ENCODE peak calls at places on chromosomes 1 and 21, in ten cellular contexts. E is astrocyte of the spinal cord, O is choroid plexus epithelial cell, J is HFF-Myc, G is A549, T is cardiac fibroblast, K is mammary epithelial cell, A is upper lobe of right lung, M is WERI-Rb-1, V is bronchial epithelial cell. L is an unnamed sample.

GRCh38 chr1:71390518-71390917 is 309.7 kb upstream of the ZRANB2 start:
- DNase-seq in O (no peak), E (no peak), G (no peak), K (peak), M (no peak), J (no peak), V (no peak), A (no peak), T (no peak), L (no peak)

GRCh38 chr1:181986907-181987305 is 74.6 kb downstream of the ZNF648 start:
- DNase-seq in G (no peak), O (no peak), M (no peak), V (no peak), J (no peak), K (no peak), E (no peak), A (no peak), T (no peak), L (no peak)

GRCh38 chr1:19644422-19644760 is 280 bp downstream of the NBL1 start:
- DNase-seq in M (no peak), T (no peak), V (no peak), E (no peak), G (no peak), K (no peak), J (no peak), A (no peak), O (no peak), L (no peak)

GRCh38 chr1:184843732-184844495 is 89.3 kb upstream of the EDEM3 start:
- DNase-seq in E (no peak), A (no peak), M (no peak), J (no peak), K (no peak), T (no peak), V (no peak), O (no peak), G (no peak), L (peak)

GRCh38 chr1:207883104-207883651 is 27.7 kb downstream of the CD34 start:
- DNase-seq in V (no peak), G (no peak), J (no peak), K (no peak), A (no peak), O (no peak), M (peak), T (no peak), E (no peak), L (no peak)

GRCh38 chr1:224356685-224357625 is at the start of gene CNIH4:
- DNase-seq in E (peak), O (peak), A (peak), G (peak), K (peak), V (peak), M (peak), J (peak), T (peak), L (peak)

GRCh38 chr1:98903726-98904125 is 100.9 kb downstream of the PLPPR5 start:
- DNase-seq in V (no peak), A (no peak), T (no peak), K (no peak), E (peak), M (no peak), G (no peak), J (no peak), O (peak), L (no peak)

GRCh38 chr21:44887126-44887806 is 13.8 kb upstream of the PTTG1IP start:
- DNase-seq in K (no peak), V (no peak), E (no peak), G (no peak), A (no peak), O (no peak), M (no peak), T (no peak), J (no peak), L (no peak)

GRCh38 chr1:86741947-86742572 is 37.7 kb downstream of the SH3GLB1 start:
- DNase-seq in T (peak), O (peak), A (no peak), K (peak), M (no peak), J (no peak), V (peak), E (peak), G (peak), L (no peak)

GRCh38 chr1:224170748-224171478 is 12.1 kb upstream of the DEGS1 start:
- DNase-seq in T (peak), A (peak), M (no peak), J (no peak), K (peak), O (peak), E (peak), G (peak), V (peak), L (no peak)

GRCh38 chr1:67648582-67649326 is 36.2 kb upstream of the GADD45A start:
- DNase-seq in O (no peak), A (no peak), G (no peak), V (no peak), T (no peak), J (no peak), M (no peak), E (no peak), K (no peak), L (no peak)

GRCh38 chr21:45898781-45899180 is 82.8 kb upstream of the COL6A1 start:
- DNase-seq in V (no peak), J (no peak), T (no peak), O (no peak), G (no peak), A (no peak), M (no peak), K (no peak), E (no peak), L (no peak)

GRCh38 chr1:50427818-50428779 is 4.9 kb upstream of the DMRTA2 start:
- DNase-seq in E (no peak), A (no peak), M (no peak), K (no peak), G (no peak), T (no peak), J (no peak), V (no peak), O (no peak), L (no peak)

GRCh38 chr1:63928197-63929105 is 154.6 kb downstream of the ROR1 start:
- DNase-seq in O (no peak), E (no peak), V (no peak), T (no peak), K (no peak), A (no peak), M (no peak), J (no peak), G (no peak), L (no peak)

GRCh38 chr1:38858833-38859560 is 575 bp downstream of the RRAGC start:
- DNase-seq in J (no peak), A (peak), V (peak), O (peak), K (peak), E (peak), M (peak), T (peak), G (peak), L (peak)

GRCh38 chr1:20732071-20732587 is 374 bp downstream of the SH2D5 start:
- DNase-seq in V (peak), T (peak), O (peak), M (peak), J (no peak), A (peak), K (peak), E (peak), G (peak), L (no peak)

GRCh38 chr1:183956559-183957188 is 80.9 kb downstream of the COLGALT2 start:
- DNase-seq in A (no peak), O (peak), E (peak), G (peak), K (peak), J (peak), V (peak), T (peak), M (no peak), L (peak)

GRCh38 chr1:47225430-47226100 is 6.5 kb downstream of the TAL1 start:
- DNase-seq in O (no peak), G (no peak), J (no peak), E (no peak), M (no peak), T (no peak), A (no peak), K (no peak), V (no peak), L (no peak)

GRCh38 chr21:31557956-31558838 is 101.3 kb upstream of the SOD1 start:
- DNase-seq in M (peak), A (peak), K (peak), G (no peak), E (peak), T (no peak), V (no peak), J (no peak), O (peak), L (no peak)

GRCh38 chr1:61674221-61674620 is 50.7 kb downstream of the TM2D1 start:
- DNase-seq in K (no peak), G (no peak), O (peak), V (peak), M (no peak), J (no peak), E (no peak), T (peak), A (no peak), L (no peak)

GRCh38 chr1:18569811-18570545 is 60.7 kb upstream of the PAX7 start:
- DNase-seq in J (no peak), M (no peak), V (no peak), O (no peak), A (no peak), K (no peak), T (no peak), G (no peak), E (no peak), L (no peak)

GRCh38 chr21:46188226-46189212 is 4.3 kb upstream of the SPATC1L start:
- DNase-seq in V (peak), J (no peak), O (peak), M (peak), E (peak), T (peak), K (peak), A (peak), G (peak), L (no peak)

GRCh38 chr1:176815621-176816020 is 348.9 kb downstream of the ASTN1 start:
- DNase-seq in K (no peak), J (no peak), A (no peak), V (no peak), G (no peak), O (no peak), E (no peak), M (no peak), T (no peak), L (no peak)

GRCh38 chr1:52751589-52752306 is 25.5 kb downstream of the ZYG11B start:
- DNase-seq in M (no peak), T (peak), O (peak), G (no peak), E (peak), K (no peak), J (no peak), A (no peak), V (no peak), L (no peak)

GRCh38 chr1:248343451-248343850 is 5.1 kb upstream of the OR14C36 start:
- DNase-seq in G (no peak), T (no peak), A (no peak), M (no peak), K (no peak), V (no peak), J (no peak), E (no peak), O (no peak), L (no peak)

GRCh38 chr1:154820646-154821045 is 49.4 kb downstream of the KCNN3 start:
- DNase-seq in K (no peak), A (no peak), O (no peak), G (no peak), M (no peak), V (no peak), J (no peak), E (no peak), T (no peak), L (no peak)

GRCh38 chr21:30044447-30045064 is 104.8 kb upstream of the GRIK1 start:
- DNase-seq in E (peak), O (peak), T (peak), K (peak), G (peak), M (no peak), A (no peak), V (peak), J (peak), L (no peak)

GRCh38 chr1:3364526-3364925 is 89.9 kb upstream of the ARHGEF16 start:
- DNase-seq in K (no peak), O (no peak), M (no peak), T (no peak), A (no peak), E (no peak), J (no peak), G (no peak), V (no peak), L (no peak)

GRCh38 chr1:30749691-30750583 is 7.6 kb downstream of the LAPTM5 start:
- DNase-seq in K (no peak), A (no peak), G (no peak), O (no peak), E (no peak), M (no peak), J (no peak), V (no peak), T (no peak), L (peak)

GRCh38 chr21:37700641-37701202 is 215.5 kb downstream of the KCNJ6 start:
- DNase-seq in G (peak), V (peak), K (peak), T (peak), O (peak), E (peak), A (no peak), J (peak), M (peak), L (peak)

GRCh38 chr1:169941982-169942830 is 48.5 kb upstream of the SCYL3 start:
- DNase-seq in E (peak), M (no peak), A (no peak), V (peak), T (peak), J (peak), K (no peak), O (peak), G (peak), L (no peak)
- H3K4me3 ChIP-seq in E (no peak), M (no peak), A (no peak), V (no peak), T (no peak), J (no peak), K (no peak), O (no peak), G (no peak), L (no peak)

GRCh38 chr1:36653850-36654249 is 171.1 kb upstream of the CSF3R start:
- DNase-seq in M (no peak), A (no peak), J (no peak), V (no peak), K (peak), T (peak), O (peak), G (peak), E (no peak), L (no peak)
- TF ChIP-seq CTCF in M (no peak), A (no peak), J (no peak), V (no peak), K (peak), T (no peak), O (no peak), G (no peak), E (no peak), L (no peak)

GRCh38 chr1:40107290-40107959 is 10.4 kb upstream of the PPT1 start:
- DNase-seq in O (no peak), G (no peak), A (no peak), E (no peak), V (peak), J (no peak), T (no peak), M (no peak), K (peak), L (no peak)

GRCh38 chr1:40114400-40114799 is 17.3 kb upstream of the PPT1 start:
- DNase-seq in E (no peak), M (no peak), O (no peak), V (no peak), K (no peak), G (no peak), J (no peak), T (no peak), A (no peak), L (no peak)

GRCh38 chr1:40105028-40105427 is 8.0 kb upstream of the PPT1 start:
- DNase-seq in O (no peak), G (no peak), V (no peak), T (no peak), E (no peak), A (no peak), M (no peak), K (no peak), J (no peak), L (no peak)

DNA sequence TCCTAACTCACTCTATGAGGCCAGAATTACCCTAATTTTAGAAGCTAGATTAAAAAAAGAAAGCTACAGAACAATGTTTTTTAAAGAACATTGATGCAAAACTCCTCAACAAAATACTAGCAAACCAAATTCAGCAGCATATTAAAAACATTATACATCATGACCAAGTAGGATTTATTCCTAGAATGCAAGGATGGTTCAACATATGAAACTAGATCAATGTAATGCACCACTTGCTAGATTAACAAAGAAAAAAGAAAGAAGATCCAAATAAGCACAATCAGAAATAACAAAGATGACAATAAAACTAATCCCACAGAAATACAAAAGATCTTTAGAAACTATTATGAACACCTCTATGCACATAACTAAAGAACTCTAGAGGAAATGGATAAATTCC is 13.3 kb upstream of the PPT1 start:
- DNase-seq in M (no peak), A (no peak), G (no peak), E (no peak), V (no peak), O (no peak), K (no peak), T (no peak), J (no peak), L (no peak)
- H3K4me3 ChIP-seq in M (no peak), A (no peak), G (no peak), E (no peak), V (no peak), O (no peak), K (no peak), T (no peak), J (no peak), L (no peak)

GRCh38 chr1:233182587-233182986 is 112.9 kb downstream of the PCNX2 start:
- DNase-seq in M (no peak), G (no peak), T (no peak), J (no peak), A (no peak), O (no peak), V (no peak), K (no peak), E (no peak), L (no peak)
- TF ChIP-seq CTCF in M (no peak), G (no peak), T (no peak), J (no peak), A (no peak), O (peak), V (no peak), K (no peak), E (no peak), L (no peak)

GRCh38 chr1:235781807-235782206 is 84.9 kb downstream of the LYST start:
- DNase-seq in E (no peak), J (no peak), V (no peak), G (no peak), A (no peak), K (no peak), O (no peak), M (no peak), T (peak), L (no peak)
- H3K4me3 ChIP-seq in E (no peak), J (no peak), V (no peak), G (no peak), A (no peak), K (no peak), O (no peak), M (no peak), T (no peak), L (no peak)

L was measured in GM12864.